ENCODE peak calls at places on chromosomes 4 and X, in ten cellular contexts. S is neural progenitor cell, Z is K562, E is hepatocyte, X is fibroblast of lung, Y is PC-3, J is keratinocyte, D is A673, F is endothelial cell of umbilical vein, M is HepG2. B is an unnamed sample. For H3K4me1 and H3K9me3, the result is how much of the 10 kb centered on the place peaks cover.

GRCh38 chrX:73401591-73402266 is 45.1 kb upstream of the CDX4 start:
- DNase-seq in S (peak), Z (no peak), E (peak), X (no peak), Y (peak), J (no peak), D (no peak), F (no peak), M (no peak), B (no peak)

GRCh38 chr4:7146059-7146763 is 46.1 kb upstream of the SORCS2 start:
- DNase-seq in S (no peak), Z (no peak), E (no peak), X (no peak), Y (no peak), J (no peak), D (no peak), F (no peak), M (no peak), B (no peak)

GRCh38 chr4:48944659-48945290 is 38.2 kb upstream of the OCIAD2 start:
- DNase-seq in S (peak), Z (peak), E (no peak), X (no peak), Y (peak), J (no peak), D (peak), F (no peak), M (peak), B (peak)

GRCh38 chr4:65799513-65799912 is 129.2 kb upstream of the EPHA5 start:
- DNase-seq in S (no peak), Z (no peak), E (no peak), X (no peak), Y (no peak), J (no peak), D (no peak), F (no peak), M (no peak), B (no peak)

GRCh38 chr4:133524369-133524768 is 375.3 kb downstream of the PCDH10 start:
- DNase-seq in S (no peak), Z (no peak), E (no peak), X (peak), Y (peak), J (no peak), D (no peak), F (no peak), M (no peak), B (no peak)

GRCh38 chrX:19707472-19707871 is 179.9 kb downstream of the SH3KBP1 start:
- DNase-seq in S (no peak), Z (no peak), E (no peak), X (no peak), Y (no peak), J (no peak), D (no peak), F (no peak), M (no peak), B (no peak)

GRCh38 chr4:128354205-128354821 is 66.7 kb upstream of the PGRMC2 start:
- DNase-seq in S (no peak), Z (no peak), E (peak), X (peak), Y (peak), J (no peak), D (peak), F (peak), M (peak), B (peak)

GRCh38 chrX:8939344-8939743 is 94.6 kb downstream of the FAM9B start:
- DNase-seq in S (no peak), Z (no peak), E (no peak), X (no peak), Y (peak), J (no peak), D (no peak), F (no peak), M (no peak), B (no peak)

GRCh38 chr4:41234424-41234823 is 20.1 kb upstream of the APBB2 start:
- DNase-seq in S (no peak), Z (no peak), E (no peak), X (no peak), Y (no peak), J (no peak), D (no peak), F (no peak), M (no peak), B (no peak)

GRCh38 chrX:123422875-123423274 is 238.8 kb downstream of the GRIA3 start:
- DNase-seq in S (peak), Z (peak), E (peak), X (peak), Y (peak), J (no peak), D (peak), F (peak), M (peak), B (peak)

GRCh38 chrX:40543661-40544328 is 37.0 kb upstream of the ATP6AP2 start:
- DNase-seq in S (peak), Z (peak), E (peak), X (peak), Y (peak), J (no peak), D (peak), F (peak), M (peak), B (peak)

GRCh38 chr4:184769285-184769825 is 35.5 kb upstream of the CENPU start:
- DNase-seq in S (no peak), Z (no peak), E (no peak), X (no peak), Y (no peak), J (no peak), D (no peak), F (no peak), M (no peak), B (no peak)

GRCh38 chr4:184459413-184459812 is 14.9 kb downstream of the IRF2 start:
- DNase-seq in S (no peak), Z (no peak), E (no peak), X (peak), Y (peak), J (no peak), D (no peak), F (no peak), M (no peak), B (peak)

GRCh38 chr4:99815597-99816011 is 1.0 kb upstream of the DAPP1 start:
- DNase-seq in S (no peak), Z (no peak), E (peak), X (no peak), Y (peak), J (peak), D (no peak), F (no peak), M (peak), B (peak)

GRCh38 chr4:86898562-86898961 is 6.3 kb upstream of the C4orf36 start:
- DNase-seq in S (peak), Z (no peak), E (peak), X (no peak), Y (peak), J (no peak), D (no peak), F (peak), M (no peak), B (no peak)

GRCh38 chr4:180860136-180860720 is 1383.0 kb upstream of the TENM3 start:
- DNase-seq in S (peak), Z (no peak), E (no peak), X (no peak), Y (no peak), J (no peak), D (no peak), F (no peak), M (no peak), B (no peak)

GRCh38 chrX:124342174-124342867 is 4.0 kb upstream of the SH2D1A start:
- DNase-seq in S (no peak), Z (no peak), E (no peak), X (no peak), Y (no peak), J (no peak), D (no peak), F (no peak), M (no peak), B (no peak)

GRCh38 chrX:40152173-40152705 is 54.5 kb upstream of the BCOR start:
- DNase-seq in S (peak), Z (peak), E (no peak), X (no peak), Y (peak), J (no peak), D (peak), F (no peak), M (no peak), B (no peak)

GRCh38 chrX:18351774-18352173 is 2.7 kb downstream of the SCML2 start:
- DNase-seq in S (peak), Z (no peak), E (no peak), X (no peak), Y (no peak), J (no peak), D (peak), F (no peak), M (no peak), B (no peak)

GRCh38 chr4:165204462-165204830 is 2.9 kb upstream of the KLHL2 start:
- DNase-seq in S (no peak), Z (peak), E (no peak), X (peak), Y (peak), J (no peak), D (no peak), F (peak), M (no peak), B (peak)

GRCh38 chr4:189131131-189131530 is 809.5 kb upstream of the FRG1 start:
- DNase-seq in S (no peak), Z (no peak), E (no peak), X (no peak), Y (no peak), J (no peak), D (no peak), F (no peak), M (no peak), B (no peak)

GRCh38 chrX:65596270-65596669 is 61.7 kb upstream of the LAS1L start:
- DNase-seq in S (no peak), Z (peak), E (no peak), X (peak), Y (peak), J (no peak), D (peak), F (peak), M (no peak), B (peak)

GRCh38 chrX:40107291-40108083 is 9.7 kb upstream of the BCOR start:
- DNase-seq in S (peak), Z (no peak), E (peak), X (no peak), Y (peak), J (no peak), D (peak), F (peak), M (no peak), B (no peak)

GRCh38 chrX:18884916-18885315 is 99.0 kb downstream of the PHKA2 start:
- DNase-seq in S (no peak), Z (no peak), E (peak), X (no peak), Y (no peak), J (no peak), D (no peak), F (no peak), M (no peak), B (no peak)

DNA sequence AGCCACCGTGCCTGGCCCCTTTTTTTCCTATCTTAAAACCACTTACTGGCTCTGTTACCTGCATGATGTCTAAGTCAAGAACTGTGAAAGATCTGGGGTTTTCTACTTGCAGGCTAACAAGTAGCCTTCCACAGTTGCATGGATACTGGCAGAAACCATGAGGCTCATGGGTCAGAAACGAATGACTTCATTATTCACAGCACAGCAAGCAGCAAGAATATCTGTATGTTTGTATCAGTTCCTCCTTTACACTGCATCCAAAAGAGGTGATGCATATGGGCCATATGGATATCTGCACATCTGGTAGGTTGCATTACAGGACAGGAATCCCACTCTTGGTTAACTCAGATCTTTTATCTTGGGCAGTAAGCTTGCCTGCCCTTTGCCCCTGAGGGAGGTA is 154.9 kb upstream of the NUDT6 start:
- DNase-seq in S (no peak), Z (no peak), E (no peak), X (no peak), Y (no peak), J (no peak), D (no peak), F (no peak), M (peak), B (no peak)
- H3K4me1 ChIP-seq in S (under half), Z (under half), E (under half), X (under half), Y (under half), J (under half), D (under half), F (under half), M (under half), B (under half)

GRCh38 chr4:473575-474457 is 25.1 kb downstream of the ZNF721 start:
- DNase-seq in S (peak), Z (peak), E (peak), X (peak), Y (peak), J (peak), D (peak), F (peak), M (peak), B (peak)
- H3K9me3 ChIP-seq in S (under half), Z (under half), E (under half), X (under half), Y (under half), J (under half), D (under half), F (under half), M (under half), B (under half)

GRCh38 chrX:140505421-140506337 is 810 bp upstream of the SOX3 start:
- DNase-seq in S (peak), Z (no peak), E (no peak), X (no peak), Y (no peak), J (no peak), D (no peak), F (no peak), M (no peak), B (no peak)
- TF ChIP-seq EZH2 in S (no peak), Z (no peak), E (peak), X (no peak), Y (peak), J (peak), D (peak), F (no peak), M (no peak), B (peak)

GRCh38 chr4:153523171-153523757 is 57.1 kb downstream of the TMEM131L start:
- DNase-seq in S (peak), Z (no peak), E (no peak), X (peak), Y (no peak), J (no peak), D (no peak), F (no peak), M (no peak), B (no peak)

GRCh38 chr4:153521467-153521866 is 55.3 kb downstream of the TMEM131L start:
- DNase-seq in S (no peak), Z (no peak), E (no peak), X (no peak), Y (no peak), J (no peak), D (no peak), F (no peak), M (no peak), B (no peak)

GRCh38 chr4:153522800-153523089 is 56.6 kb downstream of the TMEM131L start:
- DNase-seq in S (no peak), Z (no peak), E (no peak), X (no peak), Y (no peak), J (no peak), D (no peak), F (no peak), M (no peak), B (no peak)

GRCh38 chr4:153521995-153522799 is 56.0 kb downstream of the TMEM131L start:
- DNase-seq in S (no peak), Z (no peak), E (no peak), X (no peak), Y (no peak), J (no peak), D (no peak), F (no peak), M (no peak), B (no peak)

DNA sequence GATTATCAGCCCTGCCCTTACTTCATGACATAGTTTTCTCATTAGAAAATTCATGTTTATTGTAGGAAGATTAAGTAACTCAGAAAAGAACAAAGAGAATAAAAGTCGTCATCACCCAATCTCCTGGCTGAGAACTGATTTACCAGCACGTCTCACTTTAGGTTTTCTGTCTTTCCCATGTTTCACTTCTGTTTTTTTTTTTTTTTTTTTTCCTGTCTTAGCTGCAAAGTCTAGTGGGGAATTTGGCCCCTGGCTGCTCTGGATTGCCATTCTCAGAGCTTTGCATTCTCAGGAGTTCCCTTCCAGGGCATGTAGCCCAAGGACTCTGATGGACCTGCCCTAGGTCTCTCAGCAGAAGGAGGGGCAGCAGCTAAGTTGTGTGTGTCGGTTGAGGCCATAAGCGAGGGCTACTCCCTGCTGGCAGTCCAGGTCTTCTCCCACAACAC is 57.8 kb downstream of the TMEM131L start:
- DNase-seq in S (no peak), Z (no peak), E (no peak), X (peak), Y (no peak), J (no peak), D (no peak), F (no peak), M (no peak), B (peak)
- H3K4me1 ChIP-seq in S (under half), Z (under half), E (under half), X (under half), Y (under half), J (under half), D (under half), F (under half), M (under half), B (under half)

DNA sequence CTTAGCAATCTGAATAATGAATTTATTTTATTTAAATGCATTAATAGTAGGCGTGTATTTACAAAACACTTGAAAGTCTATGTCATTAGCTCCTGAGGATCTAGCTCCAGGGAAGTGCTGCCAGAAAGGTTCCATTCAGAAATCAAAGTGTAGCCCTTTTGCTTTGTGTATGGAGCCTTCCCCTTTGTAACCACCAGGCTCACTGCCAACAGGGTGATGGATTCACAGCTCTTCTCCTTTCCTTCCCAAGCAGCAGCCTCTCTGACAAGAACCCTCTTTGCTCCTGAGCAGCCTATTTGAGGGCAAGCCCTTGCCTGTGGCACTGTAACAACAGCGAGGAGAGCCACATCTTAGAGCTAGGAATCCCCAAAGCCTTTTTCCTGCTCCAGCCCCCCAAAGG is 286.0 kb upstream of the RASGEF1B start:
- DNase-seq in S (peak), Z (no peak), E (no peak), X (no peak), Y (no peak), J (no peak), D (no peak), F (no peak), M (no peak), B (no peak)
- H3K9me3 ChIP-seq in S (under half), Z (under half), E (under half), X (under half), Y (under half), J (under half), D (under half), F (under half), M (under half), B (under half)

GRCh38 chr4:82201303-82201702 is 172.5 kb downstream of the HNRNPD start:
- DNase-seq in S (no peak), Z (no peak), E (no peak), X (peak), Y (peak), J (no peak), D (peak), F (no peak), M (no peak), B (peak)

DNA sequence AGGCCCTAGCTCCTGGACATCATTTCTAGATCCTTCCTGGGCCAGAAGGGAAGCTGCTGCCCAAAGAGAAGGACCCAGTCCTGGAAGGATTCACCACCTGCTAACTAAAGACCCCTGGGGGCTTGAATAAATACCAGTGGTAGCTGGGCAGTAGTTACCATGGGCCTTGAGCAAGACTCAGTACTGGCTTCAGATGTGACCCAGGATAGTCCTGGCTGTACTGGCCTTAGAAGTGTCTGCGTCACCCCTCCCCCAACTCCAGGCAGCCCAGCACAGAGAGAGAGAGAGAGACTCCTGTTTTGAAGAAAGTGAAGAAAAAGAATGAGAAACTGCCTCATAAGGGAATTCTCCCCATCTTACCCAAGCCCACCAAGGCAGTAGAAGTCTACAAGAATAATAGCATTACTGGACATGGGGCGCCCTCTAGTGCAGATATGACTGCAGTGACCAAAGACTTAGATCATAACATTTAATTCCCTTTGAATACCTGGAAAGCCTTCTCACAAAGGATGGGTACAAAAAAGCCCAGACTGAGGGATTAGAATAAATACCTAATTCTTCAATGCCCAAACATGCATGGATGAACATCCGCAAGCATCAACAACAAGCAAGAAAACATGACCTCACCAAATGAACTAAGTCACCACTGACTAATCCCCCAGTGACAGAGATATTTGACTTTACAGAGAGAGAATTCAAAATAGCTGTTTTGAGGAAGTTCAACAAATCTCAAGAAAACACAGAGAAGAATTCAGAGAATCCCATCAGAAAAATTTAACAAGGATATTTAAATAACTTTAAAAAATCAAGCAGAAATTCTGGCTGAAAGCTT is 171.8 kb downstream of the HNRNPD start:
- DNase-seq in S (peak), Z (peak), E (peak), X (peak), Y (peak), J (no peak), D (peak), F (peak), M (peak), B (peak)
- TF ChIP-seq EZH2 in S (no peak), Z (no peak), E (no peak), X (no peak), Y (no peak), J (no peak), D (no peak), F (no peak), M (no peak), B (no peak)

GRCh38 chr4:149296503-149296902 is 519.1 kb downstream of the IQCM start:
- DNase-seq in S (no peak), Z (no peak), E (no peak), X (peak), Y (no peak), J (no peak), D (peak), F (no peak), M (no peak), B (no peak)

GRCh38 chr4:149292422-149293055 is 523.1 kb downstream of the IQCM start:
- DNase-seq in S (no peak), Z (no peak), E (no peak), X (peak), Y (no peak), J (no peak), D (no peak), F (no peak), M (no peak), B (no peak)

GRCh38 chr4:149293233-149293632 is 522.4 kb downstream of the IQCM start:
- DNase-seq in S (no peak), Z (no peak), E (no peak), X (peak), Y (no peak), J (no peak), D (no peak), F (no peak), M (no peak), B (no peak)

GRCh38 chr4:149291463-149291862 is 524.2 kb downstream of the IQCM start:
- DNase-seq in S (no peak), Z (no peak), E (peak), X (peak), Y (peak), J (no peak), D (no peak), F (peak), M (no peak), B (no peak)

GRCh38 chr4:149296084-149296483 is 519.6 kb downstream of the IQCM start:
- DNase-seq in S (no peak), Z (no peak), E (no peak), X (peak), Y (no peak), J (no peak), D (no peak), F (no peak), M (no peak), B (no peak)
- H3K4me1 ChIP-seq in S (under half), Z (under half), E (under half), X (under half), Y (under half), J (under half), D (under half), F (under half), M (under half), B (under half)

DNA sequence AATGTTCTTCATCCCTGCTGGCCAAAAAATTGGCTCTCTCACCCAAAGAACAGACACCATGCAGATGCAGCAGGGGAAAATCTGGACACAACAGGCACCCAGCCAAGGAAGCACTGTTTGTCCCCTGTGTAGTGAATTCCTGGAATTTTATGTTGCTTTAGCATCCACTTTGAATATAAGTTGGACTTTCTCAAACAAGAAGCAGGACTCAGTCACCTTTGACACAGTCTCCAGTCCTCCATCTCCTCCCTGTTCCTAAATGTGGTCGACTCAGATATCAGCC is 11.8 kb downstream of the ZNF182 start:
- DNase-seq in S (no peak), Z (no peak), E (no peak), X (peak), Y (no peak), J (no peak), D (no peak), F (no peak), M (no peak), B (no peak)
- H3K9me3 ChIP-seq in S (under half), Z (under half), E (under half), X (under half), Y (under half), J (under half), D (under half), F (under half), M (under half), B (under half)

B was measured in mammary epithelial cell.